ENCODE peak calls at places on chromosomes 2 and 18, in six cellular contexts. W is activated CD8-positive, alpha-beta memory T cell treated with anti-CD3 and anti-CD28 coated beads for 4 hours; B is retina; G is T-helper 9 cell; U is tibial artery; P is stimulated activated CD8-positive, alpha-beta memory T cell treated with anti-CD3 and anti-CD28 coated beads, Interleukin-2, amount 100 ng/mL, for 48 hours. Y is an unnamed sample.

GRCh38 chr2:240233891-240234502 is 93.5 kb upstream of the OTOS start:
- DNase-seq in P (no peak), W (no peak), U (peak; percentile 17), G (no peak), B (no peak), Y (no peak)

GRCh38 chr2:213065583-213066444 is 85.6 kb downstream of the IKZF2 start:
- DNase-seq in P (no peak), U (no peak), B (peak; percentile 17), W (no peak), G (no peak), Y (no peak)

GRCh38 chr2:55965276-55965675 is 41.7 kb upstream of the EFEMP1 start:
- DNase-seq in P (no peak), B (no peak), G (no peak), W (no peak), U (no peak), Y (no peak)

GRCh38 chr18:63162271-63163014 is 157.1 kb downstream of the BCL2 start:
- DNase-seq in W (no peak), G (no peak), U (no peak), P (no peak), B (no peak), Y (no peak)

GRCh38 chr2:230230087-230230486 is 4.6 kb downstream of the SP140 start:
- DNase-seq in G (no peak), W (no peak), P (no peak), U (no peak), B (no peak), Y (no peak)

GRCh38 chr2:28291811-28292455 is 100.7 kb upstream of the FOSL2 start:
- DNase-seq in W (no peak), B (no peak), G (no peak), P (no peak), U (no peak), Y (no peak)

GRCh38 chr2:234556848-234557573 is 60.1 kb upstream of the ARL4C start:
- DNase-seq in B (no peak), U (no peak), G (no peak), P (no peak), W (no peak), Y (peak; percentile 85)

GRCh38 chr2:212891580-212891979 is 259.8 kb downstream of the IKZF2 start:
- DNase-seq in B (no peak), W (no peak), G (no peak), P (no peak), U (no peak), Y (no peak)

GRCh38 chr2:28626891-28627421 is 124.7 kb upstream of the PPP1CB start:
- DNase-seq in B (no peak), G (no peak), P (no peak), U (peak; percentile 84), W (no peak), Y (no peak)

GRCh38 chr18:76361219-76361618 is 133.8 kb downstream of the ZNF516 start:
- DNase-seq in U (no peak), W (no peak), B (no peak), G (no peak), P (no peak), Y (no peak)

GRCh38 chr18:63290456-63291200 is 28.9 kb downstream of the BCL2 start:
- DNase-seq in U (no peak), P (no peak), B (no peak), W (peak; percentile 31), G (peak; percentile 23), Y (no peak)

GRCh38 chr2:240369725-240370585 is 65.5 kb upstream of the GPC1 start:
- DNase-seq in G (no peak), P (no peak), U (peak; percentile 48), B (peak; percentile 25), W (no peak), Y (peak; percentile 96)

GRCh38 chr2:130740671-130741070 is 11.8 kb downstream of the GPR148 start:
- DNase-seq in B (no peak), U (no peak), P (no peak), G (no peak), W (no peak), Y (no peak)

GRCh38 chr2:26471766-26472706 is 5.9 kb downstream of the OTOF start:
- DNase-seq in U (no peak), W (no peak), P (no peak), B (no peak), G (no peak), Y (no peak)

GRCh38 chr2:29005331-29005730 is 24.2 kb downstream of the TOGARAM2 start:
- DNase-seq in P (no peak), W (no peak), U (no peak), G (no peak), B (no peak), Y (no peak)

GRCh38 chr2:139055165-139055564 is 275.0 kb upstream of the NXPH2 start:
- DNase-seq in B (peak; percentile 26), U (no peak), P (no peak), G (no peak), W (no peak), Y (no peak)

GRCh38 chr18:27977009-27977408 is 199.9 kb downstream of the CDH2 start:
- DNase-seq in B (no peak), G (no peak), W (no peak), P (no peak), U (no peak), Y (no peak)

GRCh38 chr2:100889286-100889685 is 69.3 kb downstream of the NPAS2 start:
- DNase-seq in G (no peak), U (no peak), P (no peak), W (no peak), B (no peak), Y (no peak)

GRCh38 chr2:145114726-145115125 is 594.8 kb upstream of the ZEB2 start:
- DNase-seq in B (no peak), W (no peak), G (no peak), P (no peak), U (no peak), Y (no peak)

GRCh38 chr2:8171608-8172007 is 510.2 kb upstream of the ID2 start:
- DNase-seq in P (no peak), G (no peak), W (no peak), B (no peak), U (no peak), Y (no peak)

GRCh38 chr18:80033181-80034067 is 810 bp upstream of the RBFA start:
- DNase-seq in U (peak; percentile 45), B (peak; percentile 81), W (peak; percentile 78), G (peak; percentile 59), P (no peak), Y (no peak)

GRCh38 chr18:29147944-29148343 is 971.0 kb upstream of the CDH2 start:
- DNase-seq in G (no peak), P (no peak), W (no peak), B (no peak), U (no peak), Y (no peak)

GRCh38 chr2:85794491-85795121 is 40.8 kb downstream of the ATOH8 start:
- DNase-seq in U (peak; percentile 24), B (no peak), G (no peak), P (no peak), W (no peak), Y (no peak)

GRCh38 chr2:57936216-57936615 is 110.4 kb upstream of the VRK2 start:
- DNase-seq in B (no peak), P (no peak), U (no peak), G (no peak), W (no peak), Y (no peak)

Y was measured in PC-9.